ENCODE peak calls at places on chromosomes 16 and 17, in four cellular contexts. E is GM12865, N is stomach, Q is A549. M is an unnamed sample.

GRCh38 chr16:65919977-65920376 is 446.5 kb upstream of the CDH5 start:
- DNase-seq in N (no peak), Q (no peak), E (no peak), M (no peak)

GRCh38 chr16:71894229-71894920 is 956 bp upstream of the IST1 start:
- DNase-seq in N (peak), E (peak), Q (no peak), M (peak)

GRCh38 chr16:79047337-79047736 is 553.2 kb downstream of the MAF start:
- DNase-seq in Q (peak), N (no peak), E (peak), M (peak)

GRCh38 chr17:80219777-80220708 is at the start of the genes SGSH and SLC26A11:
- DNase-seq in N (peak), E (peak), Q (peak), M (peak)

GRCh38 chr16:58492066-58492465 is 7.9 kb upstream of the NDRG4 start:
- DNase-seq in Q (no peak), N (no peak), E (no peak), M (no peak)

GRCh38 chr16:83774066-83774465 is 33.7 kb upstream of the HSBP1 start:
- DNase-seq in N (no peak), E (no peak), Q (no peak), M (no peak)

GRCh38 chr16:48629531-48629930 is 19.6 kb upstream of the N4BP1 start:
- DNase-seq in E (no peak), Q (no peak), N (peak), M (no peak)

GRCh38 chr17:38861399-38861843 is 7.9 kb upstream of the RPL23 start:
- DNase-seq in N (no peak), E (peak), Q (peak), M (peak)

GRCh38 chr17:8707591-8708453 is 36.8 kb downstream of the CCDC42 start:
- DNase-seq in Q (no peak), E (no peak), N (no peak), M (no peak)

GRCh38 chr17:54694287-54694887 is 206.3 kb upstream of the TOM1L1 start:
- DNase-seq in Q (no peak), E (no peak), N (no peak), M (no peak)

GRCh38 chr16:54200161-54200534 is 86.4 kb downstream of the IRX3 start:
- DNase-seq in N (no peak), E (no peak), Q (no peak), M (no peak)

GRCh38 chr17:40726919-40727318 is 23.4 kb upstream of the KRT24 start:
- DNase-seq in E (peak), Q (no peak), N (no peak), M (no peak)

GRCh38 chr17:44788139-44788538 is 29.4 kb downstream of the ADAM11 start:
- DNase-seq in Q (no peak), N (no peak), E (no peak), M (no peak)

GRCh38 chr16:2333231-2333630 is 7.3 kb downstream of the ABCA3 start:
- DNase-seq in N (no peak), Q (no peak), E (no peak), M (no peak)

GRCh38 chr17:46865100-46865499 is 13.7 kb downstream of the WNT9B start:
- DNase-seq in N (no peak), E (no peak), Q (no peak), M (peak)

GRCh38 chr16:89574681-89575246 is 794 bp upstream of the CPNE7 start:
- DNase-seq in N (peak), E (peak), Q (peak), M (peak)

GRCh38 chr17:4968166-4968915 is 724 bp upstream of the SPAG7 start:
- DNase-seq in N (no peak), E (peak), Q (peak), M (peak)

GRCh38 chr16:67504190-67505021 is 21.1 kb upstream of the AGRP start:
- DNase-seq in Q (no peak), E (peak), N (no peak), M (peak)

GRCh38 chr16:79599256-79599836 is 1.2 kb downstream of the MAF start:
- DNase-seq in N (no peak), E (no peak), Q (peak), M (peak)

GRCh38 chr16:17369441-17369951 is 101.3 kb downstream of the XYLT1 start:
- DNase-seq in Q (no peak), E (peak), N (peak), M (peak)

GRCh38 chr17:27743288-27743885 is 56.9 kb downstream of the NOS2 start:
- DNase-seq in E (no peak), Q (no peak), N (no peak), M (no peak)

GRCh38 chr16:19841184-19841583 is 43.5 kb downstream of the GPRC5B start:
- DNase-seq in N (no peak), Q (no peak), E (no peak), M (no peak)

GRCh38 chr16:46688101-46688656 is 799 bp downstream of the VPS35 start:
- DNase-seq in Q (no peak), N (peak), E (no peak), M (no peak)

GRCh38 chr17:37384560-37385160 is 8.9 kb downstream of the C17orf78 start:
- DNase-seq in Q (no peak), E (no peak), N (no peak), M (no peak)

GRCh38 chr16:82675300-82675699 is 48.5 kb downstream of the CDH13 start:
- DNase-seq in E (no peak), N (no peak), Q (no peak), M (no peak)

GRCh38 chr17:17314501-17315071 is 11.4 kb downstream of the NT5M start:
- DNase-seq in N (peak), Q (no peak), E (no peak), M (no peak)

GRCh38 chr17:17315142-17315821 is 12.1 kb downstream of the NT5M start:
- DNase-seq in E (no peak), Q (no peak), N (peak), M (no peak)

DNA sequence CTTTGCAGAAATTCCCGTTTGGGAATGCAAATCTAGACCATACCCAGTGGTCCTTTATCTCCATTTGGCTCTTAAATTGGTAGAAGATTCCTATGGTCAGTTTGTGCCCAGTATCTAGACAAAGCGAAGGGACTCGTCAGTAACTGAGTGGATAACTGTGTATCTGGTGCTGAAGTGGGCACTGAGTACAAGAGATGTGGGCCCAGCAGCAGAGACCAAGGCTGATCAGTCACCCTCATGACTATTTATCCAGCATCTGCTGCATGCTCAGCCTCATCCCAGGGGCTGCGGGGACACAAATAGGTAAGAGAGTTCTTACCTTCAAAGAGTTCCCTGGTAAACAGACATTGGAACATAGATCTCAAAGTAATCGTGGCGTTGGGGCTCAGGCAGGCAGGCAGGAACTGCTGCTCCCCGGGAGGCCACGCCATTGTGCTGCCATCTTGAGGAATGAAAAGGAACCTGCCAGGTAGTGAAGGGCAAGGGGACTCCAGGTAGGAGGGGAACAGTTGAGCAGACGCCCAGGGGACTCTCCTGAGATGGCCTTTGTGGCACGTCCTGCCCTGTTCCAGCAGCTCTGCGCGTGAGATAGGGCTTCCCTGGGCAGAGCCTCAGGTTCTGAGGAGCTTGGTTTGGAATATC is 10.3 kb downstream of the NT5M start:
- DNase-seq in N (peak), E (peak), Q (peak), M (peak)
- TF ChIP-seq CTCF in N (peak), E (peak), Q (peak), M (peak)

GRCh38 chr16:27223226-27223610 is 19.9 kb downstream of the KDM8 start:
- DNase-seq in Q (no peak), E (no peak), N (no peak), M (no peak)
- TF ChIP-seq CTCF in Q (no peak), E (no peak), N (no peak), M (no peak)

DNA sequence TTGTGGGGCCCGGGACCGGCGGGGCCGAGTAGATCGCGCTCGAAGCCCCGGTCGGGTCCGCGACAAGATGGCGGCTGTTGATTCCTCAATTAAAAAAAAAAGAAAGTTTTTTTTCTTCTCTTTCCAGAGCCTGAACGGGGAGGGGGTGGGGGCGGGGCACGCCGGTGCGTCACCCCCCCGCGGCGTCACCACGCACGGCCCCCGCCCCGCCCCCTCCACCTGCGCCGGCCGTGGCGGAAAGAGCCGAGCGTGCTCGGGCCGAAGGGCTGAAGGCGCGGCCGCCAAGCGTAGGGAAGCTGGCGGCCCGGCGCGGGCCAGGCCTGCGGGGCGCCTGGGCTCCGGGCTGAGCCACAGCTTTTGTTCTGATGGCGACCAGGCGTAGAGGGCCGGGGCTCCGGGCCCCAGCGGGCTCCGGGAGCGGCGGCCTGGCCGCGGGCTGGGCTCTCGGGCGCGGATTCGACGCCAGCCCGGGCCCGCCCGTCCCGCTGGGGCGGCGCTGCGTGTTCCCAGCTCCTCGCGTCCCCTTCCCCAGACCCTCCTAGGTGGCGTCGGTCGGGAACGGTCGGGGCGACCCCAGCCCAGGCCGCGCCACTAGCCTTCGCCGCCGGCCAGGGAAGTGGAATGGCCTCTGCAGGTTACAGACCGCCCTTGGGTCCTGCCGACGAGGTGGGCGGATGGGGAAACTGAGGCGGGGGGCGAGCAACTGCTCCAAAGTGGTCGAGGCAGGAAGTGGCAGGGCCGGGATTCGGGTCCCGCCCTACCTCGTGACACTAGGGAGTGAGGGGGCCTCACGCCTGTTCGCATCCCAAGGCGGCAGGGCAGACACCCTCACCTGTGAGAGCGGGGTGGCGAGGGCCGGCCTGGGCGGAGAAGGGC is at the start of gene CREBBP:
- DNase-seq in N (peak), Q (peak), E (peak), M (peak)
- TF ChIP-seq CTCF in N (no peak), Q (no peak), E (no peak), M (no peak)

DNA sequence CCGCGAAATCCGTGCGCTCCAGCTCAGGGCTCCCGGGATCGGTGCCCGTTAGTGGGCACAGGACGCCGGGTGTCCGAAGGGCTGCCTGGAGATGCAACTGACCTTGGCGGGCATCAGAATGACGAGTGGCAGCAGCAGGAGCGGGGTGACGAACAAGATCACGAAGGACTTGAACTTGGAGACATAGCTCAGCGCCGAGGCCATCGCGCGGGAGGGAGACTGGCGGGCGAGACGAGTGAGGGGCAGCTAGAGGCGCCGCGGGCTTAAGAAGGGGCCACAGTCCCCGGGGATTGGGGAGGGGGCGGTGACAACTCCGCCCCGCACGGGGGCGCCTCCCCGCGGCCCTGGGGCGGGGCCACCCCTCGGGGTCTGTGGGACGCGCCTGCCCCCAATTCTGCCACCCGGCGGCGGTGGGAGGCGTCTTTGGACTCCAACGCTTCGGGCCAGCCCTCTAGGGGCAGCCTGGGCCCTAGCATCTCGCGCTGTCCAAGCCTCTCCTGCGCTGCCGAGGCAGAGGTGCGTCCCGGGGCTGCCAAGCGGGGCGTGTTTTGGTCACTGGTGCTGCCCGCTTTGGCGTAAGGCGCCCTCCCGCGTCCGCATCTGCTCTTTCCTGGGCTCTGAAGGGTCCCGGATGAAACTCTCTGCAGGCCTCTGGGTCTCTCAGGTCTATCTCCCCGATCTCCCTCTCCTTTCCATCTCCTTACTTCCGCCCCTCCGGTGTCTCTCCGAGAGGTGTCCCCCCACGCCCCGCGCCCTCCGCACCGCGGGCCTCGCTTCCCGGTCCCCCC is at the start of gene SLC13A5:
- DNase-seq in Q (peak), N (no peak), E (no peak), M (peak)
- TF ChIP-seq CTCF in Q (peak), N (no peak), E (no peak), M (no peak)

GRCh38 chr17:64149196-64149595 is 19.3 kb upstream of the ERN1 start:
- DNase-seq in Q (no peak), E (no peak), N (no peak), M (no peak)

GRCh38 chr17:64148017-64148631 is 18.2 kb upstream of the ERN1 start:
- DNase-seq in Q (no peak), N (no peak), E (peak), M (no peak)

GRCh38 chr17:64150237-64151015 is 20.5 kb upstream of the ERN1 start:
- DNase-seq in Q (no peak), N (peak), E (no peak), M (no peak)

GRCh38 chr17:64147110-64148016 is 17.4 kb upstream of the ERN1 start:
- DNase-seq in N (no peak), Q (peak), E (peak), M (peak)

DNA sequence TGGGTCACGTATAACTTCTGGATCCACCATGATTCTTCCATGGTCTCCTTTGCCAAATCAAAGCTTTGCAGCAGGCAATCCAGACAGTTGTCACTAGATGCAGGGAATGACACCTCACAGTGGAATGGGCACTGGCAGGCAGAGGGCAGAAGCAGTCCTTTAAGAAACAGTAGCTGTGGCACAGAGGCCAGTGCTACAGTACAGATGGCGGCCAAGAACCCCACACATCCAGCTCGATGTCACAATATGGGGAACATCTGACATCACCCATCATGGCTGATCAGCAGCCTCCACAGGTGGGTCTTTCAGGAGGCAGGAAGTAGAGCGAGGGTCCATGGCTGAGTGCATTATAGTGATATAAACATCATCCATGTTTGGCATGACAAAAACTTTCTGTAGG is 18.8 kb upstream of the ERN1 start:
- DNase-seq in N (peak), Q (no peak), E (peak), M (peak)
- TF ChIP-seq CTCF in N (no peak), Q (no peak), E (no peak), M (no peak)